ENCODE peak calls at places on chromosome 13, in eight cellular contexts. U, F, W, L, T, O, B and G are unnamed samples.

GRCh38 chr13:109389456-109389855 is 396.9 kb downstream of the IRS2 start:
- DNase-seq in L (no peak), T (no peak), F (no peak), O (no peak), U (no peak), B (no peak), W (no peak), G (no peak)

GRCh38 chr13:40189885-40190655 is 476.4 kb downstream of the FOXO1 start:
- DNase-seq in O (no peak), T (no peak), B (peak), U (no peak), W (no peak), L (no peak), F (no peak), G (no peak)

GRCh38 chr13:90830782-90831181 is 516.7 kb upstream of the MIR17HG start:
- DNase-seq in B (no peak), W (no peak), F (no peak), O (no peak), U (no peak), T (no peak), L (no peak), G (no peak)

GRCh38 chr13:45269204-45269603 is 68.4 kb upstream of the KCTD4 start:
- DNase-seq in O (no peak), B (no peak), L (no peak), T (no peak), W (peak), F (no peak), U (peak), G (no peak)

GRCh38 chr13:69524459-69525155 is 583.0 kb upstream of the ATXN8OS start:
- DNase-seq in F (no peak), T (no peak), U (peak), L (no peak), W (no peak), O (no peak), B (no peak), G (no peak)

GRCh38 chr13:50928088-50928487 is 18.5 kb downstream of the RNASEH2B start:
- DNase-seq in L (no peak), B (no peak), O (no peak), T (no peak), U (peak), F (no peak), W (no peak), G (no peak)

GRCh38 chr13:95254341-95254740 is 46.9 kb downstream of the ABCC4 start:
- DNase-seq in T (no peak), B (no peak), W (no peak), O (peak), L (no peak), F (no peak), U (no peak), G (no peak)

GRCh38 chr13:38951525-38952313 is 38.9 kb downstream of the STOML3 start:
- DNase-seq in W (no peak), L (no peak), B (no peak), T (peak), F (no peak), U (no peak), O (no peak), G (no peak)

GRCh38 chr13:109778102-109778542 is 8.3 kb downstream of the IRS2 start:
- DNase-seq in U (no peak), F (no peak), B (no peak), T (no peak), L (no peak), O (no peak), W (no peak), G (peak)

GRCh38 chr13:67277581-67277980 is 47.4 kb upstream of the PCDH9 start:
- DNase-seq in U (no peak), W (no peak), B (no peak), T (no peak), L (no peak), O (no peak), F (no peak), G (no peak)

GRCh38 chr13:40074338-40074737 is 418.9 kb downstream of the COG6 start:
- DNase-seq in L (no peak), B (no peak), F (no peak), T (no peak), W (no peak), U (no peak), O (no peak), G (no peak)

GRCh38 chr13:39886336-39886735 is 230.9 kb downstream of the COG6 start:
- DNase-seq in F (no peak), B (no peak), U (no peak), W (no peak), T (no peak), L (no peak), O (no peak), G (no peak)

GRCh38 chr13:78022164-78022877 is 103.7 kb upstream of the EDNRB start:
- DNase-seq in L (no peak), T (no peak), U (no peak), W (no peak), O (no peak), F (peak), B (no peak), G (no peak)

GRCh38 chr13:38350114-38350617 is 515 bp downstream of the UFM1 start:
- DNase-seq in L (peak), F (no peak), U (peak), W (peak), O (peak), T (no peak), B (peak), G (no peak)

GRCh38 chr13:31881495-31881882 is 142.2 kb downstream of the RXFP2 start:
- DNase-seq in L (no peak), W (no peak), U (no peak), B (no peak), F (no peak), O (no peak), T (no peak), G (no peak)

GRCh38 chr13:22837980-22838615 is 342.7 kb upstream of the SGCG start:
- DNase-seq in L (no peak), F (no peak), O (no peak), U (no peak), W (no peak), B (peak), T (no peak), G (no peak)

GRCh38 chr13:80006940-80007339 is 334.0 kb downstream of the SPRY2 start:
- DNase-seq in B (no peak), O (no peak), L (no peak), W (no peak), U (no peak), T (no peak), F (no peak), G (no peak)

GRCh38 chr13:21541980-21542379 is 62.0 kb downstream of the MICU2 start:
- DNase-seq in O (no peak), W (no peak), B (no peak), L (no peak), T (no peak), U (no peak), F (no peak), G (no peak)

GRCh38 chr13:114053026-114053425 is 79.2 kb upstream of the C13orf46 start:
- DNase-seq in W (no peak), B (no peak), T (no peak), L (no peak), O (no peak), F (no peak), U (no peak), G (no peak)

GRCh38 chr13:94706854-94707399 is 5.4 kb downstream of the SOX21 start:
- DNase-seq in B (peak), W (no peak), F (no peak), O (no peak), U (peak), L (no peak), T (no peak), G (no peak)

GRCh38 chr13:111058796-111059506 is 56.2 kb upstream of the ARHGEF7 start:
- DNase-seq in W (no peak), L (no peak), F (no peak), B (no peak), O (no peak), T (no peak), U (no peak), G (no peak)

GRCh38 chr13:35014606-35015005 is 72.5 kb downstream of the NBEA start:
- DNase-seq in L (no peak), W (no peak), T (no peak), F (no peak), B (no peak), U (no peak), O (no peak), G (no peak)

DNA sequence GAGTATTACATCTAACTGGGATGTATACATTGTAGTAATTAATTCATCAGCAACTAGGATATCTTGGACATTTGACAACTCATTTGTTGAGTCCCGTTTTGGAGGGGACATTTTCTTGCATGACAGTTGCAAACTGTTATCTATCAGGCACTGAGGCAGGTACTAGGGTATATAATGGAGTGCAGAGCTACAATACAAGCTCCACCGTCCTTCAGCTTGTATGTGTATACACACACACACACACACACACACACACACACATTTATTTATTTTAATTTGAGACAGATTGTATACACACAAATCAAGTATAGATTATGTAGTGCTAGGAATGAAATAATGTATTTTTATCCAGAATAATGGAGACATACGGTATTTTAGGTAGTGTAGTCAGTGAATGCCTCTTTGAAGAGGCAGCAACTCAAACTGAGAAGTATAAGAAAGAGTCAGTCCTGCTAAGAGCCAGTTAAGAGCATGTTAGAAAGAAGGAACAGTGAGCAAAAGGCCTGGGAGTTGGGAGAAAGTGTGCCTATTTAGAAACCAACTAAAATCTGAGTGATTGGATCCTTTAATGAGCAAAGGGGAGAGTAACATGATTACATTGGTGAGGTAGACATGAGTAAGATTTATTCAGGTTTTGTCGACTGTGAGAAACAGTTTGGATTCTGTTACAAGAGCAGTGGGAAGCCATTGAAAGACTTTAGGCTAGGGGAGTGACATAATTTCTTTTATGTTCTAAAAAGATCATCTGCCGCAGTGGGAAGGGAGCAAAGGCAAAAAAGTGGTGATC is 74.5 kb downstream of the NBEA start:
- DNase-seq in B (no peak), W (no peak), L (no peak), U (no peak), O (no peak), F (no peak), T (no peak), G (no peak)
- TF ChIP-seq REST in B (no peak), W (no peak), L (no peak), U (no peak), O (no peak), F (no peak), T (no peak), G (no peak)

GRCh38 chr13:99895428-99895998 is 76.1 kb downstream of the ZIC5 start:
- DNase-seq in W (no peak), T (no peak), B (peak), O (no peak), F (no peak), U (peak), L (no peak), G (no peak)
- H3K27ac ChIP-seq in W (no peak), T (no peak), B (no peak), O (no peak), F (no peak), U (no peak), L (no peak), G (no peak)

GRCh38 chr13:102599451-102600012 is 2.7 kb downstream of the TPP2 start:
- DNase-seq in T (no peak), O (no peak), W (no peak), F (no peak), U (no peak), B (no peak), L (no peak), G (no peak)

GRCh38 chr13:102598061-102598460 is 1.3 kb downstream of the TPP2 start:
- DNase-seq in B (peak), F (no peak), T (no peak), L (no peak), W (no peak), O (no peak), U (no peak), G (no peak)

GRCh38 chr13:102597029-102598015 is 536 bp downstream of the TPP2 start:
- DNase-seq in W (peak), T (no peak), B (peak), U (peak), L (no peak), F (no peak), O (no peak), G (no peak)

GRCh38 chr13:102591988-102592781 is 4.6 kb upstream of the TPP2 start:
- DNase-seq in F (peak), W (peak), O (peak), U (peak), L (peak), T (no peak), B (peak), G (peak)

DNA sequence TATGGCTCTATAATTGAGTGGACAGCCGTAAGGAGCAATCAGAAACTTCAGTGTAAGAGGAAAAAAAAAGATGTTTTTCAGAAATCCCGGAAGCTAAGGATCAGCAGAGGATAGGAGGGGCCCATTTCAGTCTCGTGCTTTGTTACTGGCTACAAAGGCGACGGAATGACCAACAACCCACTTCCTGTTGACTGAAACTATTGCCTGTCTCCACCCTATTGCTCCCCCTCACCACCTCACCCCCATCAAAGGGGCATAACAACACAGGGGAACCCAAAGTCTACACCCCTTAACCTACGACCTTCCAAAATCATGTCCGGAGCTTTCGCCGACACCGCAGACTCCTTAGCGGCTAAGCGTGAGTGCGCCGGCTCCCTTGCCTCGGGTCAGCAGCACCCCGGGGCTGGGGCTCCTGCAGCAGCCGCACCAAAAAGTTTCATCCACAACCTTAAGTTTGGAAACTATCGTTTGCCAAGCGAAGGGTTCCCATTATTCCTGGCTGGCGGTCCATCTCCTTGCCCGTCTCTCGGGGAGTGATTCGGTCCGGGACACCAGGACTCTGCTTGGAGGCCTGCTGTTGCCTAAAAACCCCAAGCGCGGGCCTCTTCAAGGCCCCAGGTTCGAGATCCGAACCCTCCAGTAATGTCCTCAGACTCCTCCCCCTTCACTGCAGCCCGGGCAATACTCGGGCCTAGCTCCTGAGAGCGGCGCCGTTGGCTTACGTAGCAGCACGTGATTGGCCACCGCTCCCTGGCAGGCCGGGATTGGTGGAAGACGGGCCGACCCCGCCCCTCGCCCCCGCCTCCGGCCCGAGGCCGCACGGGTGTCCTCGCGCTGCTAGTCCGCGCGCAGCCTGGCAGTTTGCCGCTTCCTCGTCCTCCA is at the start of gene TPP2:
- DNase-seq in T (peak), U (peak), W (peak), F (peak), L (peak), B (peak), O (peak), G (peak)
- TF ChIP-seq POLR2AphosphoS5 in T (peak), U (peak), W (peak), F (peak), L (peak), B (peak), O (peak), G (peak)

GRCh38 chr13:47279956-47280355 is 383.1 kb upstream of the HTR2A start:
- DNase-seq in L (no peak), F (no peak), W (no peak), T (no peak), U (no peak), B (no peak), O (no peak), G (no peak)
- TF ChIP-seq REST in L (no peak), F (no peak), W (no peak), T (no peak), U (no peak), B (no peak), O (no peak), G (no peak)

DNA sequence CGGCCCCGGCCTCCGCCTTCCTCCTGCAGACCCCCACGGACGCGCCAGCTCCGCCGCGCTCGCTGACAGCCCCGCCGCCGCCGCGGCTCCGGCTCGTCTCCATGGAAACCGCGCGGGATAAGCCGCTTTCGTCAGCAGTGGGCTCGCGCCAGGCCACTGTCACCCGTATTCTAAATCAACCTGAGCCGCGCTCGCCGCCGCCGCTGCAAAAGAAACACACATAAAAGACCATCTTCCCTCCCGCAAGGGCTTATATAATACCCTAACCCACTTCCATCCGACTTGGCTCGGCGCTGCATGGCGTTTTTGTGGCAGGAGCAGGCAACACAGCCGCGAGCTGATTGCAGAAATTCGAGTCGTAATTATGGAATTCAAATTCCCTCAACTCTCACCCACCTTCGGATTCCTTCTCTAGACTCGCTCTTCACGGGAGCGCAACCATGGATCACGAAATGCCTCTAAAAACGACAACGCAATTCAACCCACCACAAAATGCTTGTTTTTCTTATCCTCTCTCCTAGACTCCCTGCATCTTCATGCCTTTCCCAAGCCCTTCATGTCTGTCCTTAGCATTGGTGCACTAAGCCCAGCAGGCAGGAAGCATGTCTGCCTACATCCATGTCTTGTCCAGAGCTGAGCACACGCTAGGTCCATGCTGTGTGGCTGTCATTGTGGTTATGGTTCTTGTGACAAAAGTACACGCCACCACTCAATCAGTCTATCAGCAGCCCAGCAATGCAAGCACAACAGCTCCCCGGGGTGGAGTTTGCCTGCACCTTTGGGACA is at the start of gene AMER2:
- DNase-seq in U (peak), T (no peak), L (no peak), B (peak), O (no peak), F (no peak), W (no peak), G (no peak)
- H3K27ac ChIP-seq in U (no peak), T (no peak), L (no peak), B (no peak), O (no peak), F (no peak), W (no peak), G (no peak)

GRCh38 chr13:98650376-98651107 is 73.6 kb upstream of the STK24 start:
- DNase-seq in B (no peak), F (no peak), T (peak), L (no peak), U (no peak), W (no peak), O (no peak), G (no peak)
- TF ChIP-seq POLR2AphosphoS5 in B (no peak), F (no peak), T (no peak), L (no peak), U (no peak), W (no peak), O (no peak), G (no peak)

GRCh38 chr13:83794627-83795026 is 87.6 kb downstream of the SLITRK1 start:
- DNase-seq in L (no peak), F (no peak), T (no peak), W (no peak), B (no peak), U (no peak), O (no peak), G (no peak)

GRCh38 chr13:83796364-83796763 is 85.9 kb downstream of the SLITRK1 start:
- DNase-seq in T (no peak), F (no peak), U (no peak), W (no peak), L (no peak), O (no peak), B (no peak), G (no peak)

GRCh38 chr13:83798731-83799130 is 83.5 kb downstream of the SLITRK1 start:
- DNase-seq in O (no peak), U (no peak), L (no peak), F (no peak), W (no peak), B (no peak), T (no peak), G (no peak)
- TF ChIP-seq REST in O (no peak), U (no peak), L (no peak), F (no peak), W (no peak), B (no peak), T (no peak), G (no peak)

GRCh38 chr13:59358014-59358413 is 805.7 kb downstream of the DIAPH3 start:
- DNase-seq in B (no peak), T (no peak), F (no peak), L (no peak), O (no peak), U (no peak), W (no peak), G (no peak)
- H3K27ac ChIP-seq in B (peak), T (no peak), F (no peak), L (no peak), O (no peak), U (no peak), W (no peak), G (no peak)

GRCh38 chr13:27969866-27970229 is 733 bp upstream of the CDX2 start:
- DNase-seq in O (no peak), F (no peak), B (no peak), U (no peak), W (no peak), L (no peak), T (no peak), G (no peak)
- TF ChIP-seq POLR2AphosphoS5 in O (no peak), F (no peak), B (no peak), U (no peak), W (no peak), L (no peak), T (no peak), G (no peak)

GRCh38 chr13:30696278-30697176 is 38.8 kb upstream of the ALOX5AP start:
- DNase-seq in W (no peak), F (no peak), U (peak), B (no peak), T (peak), L (no peak), O (no peak), G (no peak)

GRCh38 chr13:30700364-30700763 is 35.0 kb upstream of the ALOX5AP start:
- DNase-seq in F (no peak), W (no peak), U (no peak), O (no peak), L (no peak), T (no peak), B (no peak), G (no peak)

GRCh38 chr13:30698488-30699005 is 36.8 kb upstream of the ALOX5AP start:
- DNase-seq in B (no peak), W (no peak), O (no peak), T (no peak), L (no peak), F (no peak), U (no peak), G (no peak)

GRCh38 chr13:30697177-30697953 is 38.0 kb upstream of the ALOX5AP start:
- DNase-seq in F (no peak), B (no peak), W (no peak), U (no peak), L (no peak), T (no peak), O (no peak), G (no peak)

DNA sequence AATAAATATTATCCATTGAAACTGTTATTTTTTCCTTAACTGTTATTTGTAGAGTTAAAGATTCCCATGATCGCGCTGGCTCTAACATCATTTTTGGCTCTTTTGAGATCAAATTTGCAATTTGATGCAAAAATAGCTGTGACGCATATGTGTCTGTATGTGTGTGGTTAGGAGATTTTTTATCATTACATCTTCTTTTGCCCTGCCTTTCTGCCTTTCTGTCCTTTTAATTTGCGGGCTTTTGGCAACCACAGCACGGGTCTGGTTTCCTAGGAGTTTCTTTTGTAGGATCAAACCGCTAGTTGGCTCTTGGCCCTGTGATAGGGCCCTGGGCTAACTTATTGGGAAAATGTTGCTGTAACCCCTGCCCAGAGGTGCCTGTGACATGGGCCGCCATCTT is 37.3 kb upstream of the ALOX5AP start:
- DNase-seq in O (no peak), U (no peak), T (no peak), B (peak), L (no peak), W (no peak), F (no peak), G (no peak)
- TF ChIP-seq REST in O (no peak), U (no peak), T (no peak), B (peak), L (no peak), W (no peak), F (no peak), G (no peak)